ENCODE peak calls at places on chromosomes 2 and 18, in six cellular contexts. One of them, this sample, is unnamed.

GRCh38 chr2:97718051-97718882 is 4.9 kb downstream of the ZAP70 start:
- DNase-seq in mesendoderm: no peak
- DNase-seq in mesenchymal stem cell: no peak
- DNase-seq in IMR-90: no peak
- DNase-seq in H1: no peak
- DNase-seq in neuronal stem cell: no peak
- DNase-seq in this sample: no peak

GRCh38 chr2:221818569-221818968 is 246.5 kb upstream of the EPHA4 start:
- DNase-seq in IMR-90: no peak
- DNase-seq in H1: no peak
- DNase-seq in neuronal stem cell: no peak
- DNase-seq in mesendoderm: peak
- DNase-seq in mesenchymal stem cell: no peak
- DNase-seq in this sample: peak

GRCh38 chr2:126886201-126886905 is 12.3 kb upstream of the TEX51 start:
- DNase-seq in neuronal stem cell: peak
- DNase-seq in H1: peak
- DNase-seq in mesendoderm: peak
- DNase-seq in mesenchymal stem cell: peak
- DNase-seq in IMR-90: peak
- DNase-seq in this sample: peak

GRCh38 chr2:168192839-168193616 is 54.4 kb downstream of the STK39 start:
- DNase-seq in neuronal stem cell: no peak
- DNase-seq in mesendoderm: no peak
- DNase-seq in IMR-90: no peak
- DNase-seq in mesenchymal stem cell: no peak
- DNase-seq in H1: no peak
- DNase-seq in this sample: no peak

GRCh38 chr2:213148572-213149331 is 2.7 kb downstream of the IKZF2 start:
- DNase-seq in mesenchymal stem cell: no peak
- DNase-seq in IMR-90: no peak
- DNase-seq in H1: no peak
- DNase-seq in mesendoderm: no peak
- DNase-seq in neuronal stem cell: no peak
- DNase-seq in this sample: no peak

GRCh38 chr2:28694364-28694763 is 57.3 kb upstream of the PPP1CB start:
- DNase-seq in neuronal stem cell: no peak
- DNase-seq in H1: no peak
- DNase-seq in IMR-90: no peak
- DNase-seq in mesenchymal stem cell: no peak
- DNase-seq in mesendoderm: no peak
- DNase-seq in this sample: peak

GRCh38 chr18:6414118-6414722 is 491 bp downstream of the L3MBTL4 start:
- DNase-seq in H1: no peak
- DNase-seq in mesenchymal stem cell: peak
- DNase-seq in neuronal stem cell: no peak
- DNase-seq in IMR-90: no peak
- DNase-seq in mesendoderm: peak
- DNase-seq in this sample: no peak

GRCh38 chr2:36357506-36358316 is 2.1 kb downstream of the CRIM1 start:
- DNase-seq in mesendoderm: peak
- DNase-seq in H1: no peak
- DNase-seq in mesenchymal stem cell: peak
- DNase-seq in IMR-90: peak
- DNase-seq in neuronal stem cell: no peak
- DNase-seq in this sample: peak

GRCh38 chr18:3793545-3793944 is 343.6 kb downstream of the TGIF1 start:
- DNase-seq in mesenchymal stem cell: peak
- DNase-seq in IMR-90: peak
- DNase-seq in neuronal stem cell: no peak
- DNase-seq in mesendoderm: no peak
- DNase-seq in H1: no peak
- DNase-seq in this sample: no peak

GRCh38 chr2:47008381-47009280 is 93.0 kb upstream of the MCFD2 start:
- DNase-seq in mesenchymal stem cell: peak
- DNase-seq in neuronal stem cell: peak
- DNase-seq in mesendoderm: peak
- DNase-seq in IMR-90: peak
- DNase-seq in H1: no peak
- DNase-seq in this sample: peak

GRCh38 chr2:47011264-47011663 is 95.7 kb upstream of the MCFD2 start:
- DNase-seq in IMR-90: no peak
- DNase-seq in neuronal stem cell: no peak
- DNase-seq in mesendoderm: no peak
- DNase-seq in H1: no peak
- DNase-seq in mesenchymal stem cell: no peak
- DNase-seq in this sample: no peak

GRCh38 chr2:47010176-47010575 is 94.6 kb upstream of the MCFD2 start:
- DNase-seq in mesendoderm: no peak
- DNase-seq in H1: no peak
- DNase-seq in IMR-90: no peak
- DNase-seq in mesenchymal stem cell: no peak
- DNase-seq in neuronal stem cell: no peak
- DNase-seq in this sample: no peak

GRCh38 chr2:47007826-47008225 is 92.2 kb upstream of the MCFD2 start:
- DNase-seq in mesenchymal stem cell: no peak
- DNase-seq in H1: no peak
- DNase-seq in neuronal stem cell: no peak
- DNase-seq in mesendoderm: no peak
- DNase-seq in IMR-90: no peak
- DNase-seq in this sample: no peak

GRCh38 chr2:47009368-47009767 is 93.8 kb upstream of the MCFD2 start:
- DNase-seq in neuronal stem cell: no peak
- DNase-seq in mesendoderm: no peak
- DNase-seq in IMR-90: no peak
- DNase-seq in mesenchymal stem cell: no peak
- DNase-seq in H1: no peak
- DNase-seq in this sample: no peak
- H3K4ac ChIP-seq in neuronal stem cell: no peak
- H3K4ac ChIP-seq in mesendoderm: no peak
- H3K4ac ChIP-seq in IMR-90: peak
- H3K4ac ChIP-seq in mesenchymal stem cell: peak
- H3K4ac ChIP-seq in H1: no peak
- H3K4ac ChIP-seq in this sample: no peak

GRCh38 chr2:8573942-8574195 is 108.0 kb upstream of the ID2 start:
- DNase-seq in mesenchymal stem cell: no peak
- DNase-seq in neuronal stem cell: no peak
- DNase-seq in mesendoderm: no peak
- DNase-seq in IMR-90: no peak
- DNase-seq in H1: no peak
- DNase-seq in this sample: no peak

GRCh38 chr2:8576525-8577157 is 105.2 kb upstream of the ID2 start:
- DNase-seq in neuronal stem cell: no peak
- DNase-seq in H1: no peak
- DNase-seq in mesendoderm: no peak
- DNase-seq in mesenchymal stem cell: no peak
- DNase-seq in IMR-90: no peak
- DNase-seq in this sample: peak

GRCh38 chr2:8575810-8576423 is 105.9 kb upstream of the ID2 start:
- DNase-seq in neuronal stem cell: no peak
- DNase-seq in mesendoderm: no peak
- DNase-seq in IMR-90: no peak
- DNase-seq in mesenchymal stem cell: no peak
- DNase-seq in H1: no peak
- DNase-seq in this sample: no peak

GRCh38 chr2:8574196-8575010 is 107.5 kb upstream of the ID2 start:
- DNase-seq in neuronal stem cell: no peak
- DNase-seq in H1: no peak
- DNase-seq in IMR-90: peak
- DNase-seq in mesendoderm: no peak
- DNase-seq in mesenchymal stem cell: no peak
- DNase-seq in this sample: peak

GRCh38 chr2:8575011-8575750 is 106.7 kb upstream of the ID2 start:
- DNase-seq in H1: no peak
- DNase-seq in mesendoderm: no peak
- DNase-seq in neuronal stem cell: no peak
- DNase-seq in IMR-90: peak
- DNase-seq in mesenchymal stem cell: no peak
- DNase-seq in this sample: no peak
- H3K4me3 ChIP-seq in H1: no peak
- H3K4me3 ChIP-seq in mesendoderm: no peak
- H3K4me3 ChIP-seq in neuronal stem cell: no peak
- H3K4me3 ChIP-seq in IMR-90: no peak
- H3K4me3 ChIP-seq in mesenchymal stem cell: no peak
- H3K4me3 ChIP-seq in this sample: no peak

DNA sequence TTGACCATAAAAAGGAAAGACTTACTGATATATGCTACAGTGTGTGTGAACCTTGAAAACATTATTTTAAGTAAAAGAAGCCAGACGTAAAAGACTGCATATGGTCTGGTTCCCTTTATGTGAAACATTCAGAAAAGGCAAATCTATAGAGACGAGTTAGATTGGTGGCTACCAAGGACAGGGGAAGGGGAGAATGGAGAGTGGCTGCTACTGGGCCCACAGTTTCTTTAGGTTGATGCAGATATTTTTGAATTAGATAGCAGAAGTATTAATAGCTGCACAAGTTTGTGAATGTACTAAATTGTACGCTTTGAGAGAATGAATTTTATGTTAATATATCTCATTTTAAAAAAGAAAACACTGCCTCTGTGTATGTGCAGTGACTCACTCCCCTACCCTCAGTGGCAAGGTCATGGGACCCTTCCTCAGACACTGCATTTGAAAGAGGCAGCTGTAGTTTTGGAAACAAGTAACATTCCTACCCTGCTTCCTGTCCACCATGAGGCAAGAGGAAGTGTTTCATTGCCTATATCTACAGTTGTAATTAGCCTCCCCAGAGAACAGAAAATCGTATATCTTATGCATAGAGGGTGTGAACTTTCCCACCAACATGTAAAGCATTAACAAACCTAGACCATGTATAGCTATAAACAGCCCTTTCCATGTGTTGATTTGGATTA is 29.8 kb upstream of the ARMC9 start:
- DNase-seq in mesenchymal stem cell: no peak
- DNase-seq in IMR-90: no peak
- DNase-seq in neuronal stem cell: no peak
- DNase-seq in mesendoderm: no peak
- DNase-seq in H1: no peak
- DNase-seq in this sample: no peak
- H2BK5ac ChIP-seq in mesenchymal stem cell: no peak
- H2BK5ac ChIP-seq in IMR-90: peak
- H2BK5ac ChIP-seq in neuronal stem cell: no peak
- H2BK5ac ChIP-seq in mesendoderm: no peak
- H2BK5ac ChIP-seq in H1: no peak
- H2BK5ac ChIP-seq in this sample: no peak

GRCh38 chr2:26067980-26068507 is 34.2 kb downstream of the RAB10 start:
- DNase-seq in H1: no peak
- DNase-seq in mesenchymal stem cell: peak
- DNase-seq in neuronal stem cell: no peak
- DNase-seq in IMR-90: no peak
- DNase-seq in mesendoderm: peak
- DNase-seq in this sample: no peak

GRCh38 chr2:26064846-26065245 is 31.0 kb downstream of the RAB10 start:
- DNase-seq in IMR-90: no peak
- DNase-seq in mesendoderm: no peak
- DNase-seq in mesenchymal stem cell: no peak
- DNase-seq in neuronal stem cell: no peak
- DNase-seq in H1: no peak
- DNase-seq in this sample: no peak

GRCh38 chr2:26067186-26067974 is 33.5 kb downstream of the RAB10 start:
- DNase-seq in neuronal stem cell: no peak
- DNase-seq in IMR-90: no peak
- DNase-seq in H1: no peak
- DNase-seq in mesendoderm: no peak
- DNase-seq in mesenchymal stem cell: no peak
- DNase-seq in this sample: no peak

GRCh38 chr2:26070684-26071189 is 36.9 kb downstream of the RAB10 start:
- DNase-seq in H1: no peak
- DNase-seq in neuronal stem cell: no peak
- DNase-seq in mesenchymal stem cell: no peak
- DNase-seq in IMR-90: no peak
- DNase-seq in mesendoderm: no peak
- DNase-seq in this sample: no peak

GRCh38 chr2:26068602-26069298 is 34.9 kb downstream of the RAB10 start:
- DNase-seq in H1: no peak
- DNase-seq in neuronal stem cell: no peak
- DNase-seq in mesendoderm: peak
- DNase-seq in IMR-90: peak
- DNase-seq in mesenchymal stem cell: peak
- DNase-seq in this sample: peak
- H3K4ac ChIP-seq in H1: no peak
- H3K4ac ChIP-seq in neuronal stem cell: no peak
- H3K4ac ChIP-seq in mesendoderm: peak
- H3K4ac ChIP-seq in IMR-90: peak
- H3K4ac ChIP-seq in mesenchymal stem cell: no peak
- H3K4ac ChIP-seq in this sample: peak

GRCh38 chr2:136242687-136243277 is 124.8 kb upstream of the CXCR4 start:
- DNase-seq in H1: no peak
- DNase-seq in mesendoderm: no peak
- DNase-seq in neuronal stem cell: no peak
- DNase-seq in mesenchymal stem cell: no peak
- DNase-seq in IMR-90: no peak
- DNase-seq in this sample: no peak
- H3K4me3 ChIP-seq in H1: no peak
- H3K4me3 ChIP-seq in mesendoderm: no peak
- H3K4me3 ChIP-seq in neuronal stem cell: no peak
- H3K4me3 ChIP-seq in mesenchymal stem cell: no peak
- H3K4me3 ChIP-seq in IMR-90: no peak
- H3K4me3 ChIP-seq in this sample: no peak

GRCh38 chr18:2571200-2572143 is at the start of the genes METTL4 and NDC80:
- DNase-seq in neuronal stem cell: peak
- DNase-seq in mesenchymal stem cell: peak
- DNase-seq in IMR-90: peak
- DNase-seq in mesendoderm: peak
- DNase-seq in H1: peak
- DNase-seq in this sample: peak
- H2BK5ac ChIP-seq in neuronal stem cell: peak
- H2BK5ac ChIP-seq in mesenchymal stem cell: peak
- H2BK5ac ChIP-seq in IMR-90: peak
- H2BK5ac ChIP-seq in mesendoderm: peak
- H2BK5ac ChIP-seq in H1: peak
- H2BK5ac ChIP-seq in this sample: peak